ENCODE peak calls at places on chromosome 13, in five cellular contexts. One of them, this sample, is unnamed.

GRCh38 chr13:24851546-24851945 is 87.6 kb downstream of the RNF17 start:
- DNase-seq in BE2C: no peak
- DNase-seq in heart left ventricle: no peak
- DNase-seq in RWPE2: no peak
- DNase-seq in astrocyte of the spinal cord: no peak
- DNase-seq in this sample: no peak

GRCh38 chr13:34265016-34265692 is 447.2 kb downstream of the RFC3 start:
- DNase-seq in BE2C: no peak
- DNase-seq in heart left ventricle: no peak
- DNase-seq in RWPE2: no peak
- DNase-seq in astrocyte of the spinal cord: no peak
- DNase-seq in this sample: no peak

GRCh38 chr13:43848250-43848649 is 31.3 kb downstream of the CCDC122 start:
- DNase-seq in BE2C: no peak
- DNase-seq in heart left ventricle: no peak
- DNase-seq in RWPE2: no peak
- DNase-seq in astrocyte of the spinal cord: peak; percentile 32
- DNase-seq in this sample: peak; percentile 15

GRCh38 chr13:89796196-89796595 is 1551.3 kb upstream of the MIR17HG start:
- DNase-seq in BE2C: no peak
- DNase-seq in heart left ventricle: no peak
- DNase-seq in RWPE2: no peak
- DNase-seq in astrocyte of the spinal cord: no peak
- DNase-seq in this sample: no peak

GRCh38 chr13:49052801-49053200 is 77.1 kb downstream of the FNDC3A start:
- DNase-seq in BE2C: no peak
- DNase-seq in heart left ventricle: no peak
- DNase-seq in RWPE2: no peak
- DNase-seq in astrocyte of the spinal cord: no peak
- DNase-seq in this sample: no peak

GRCh38 chr13:101915333-101915732 is 462.9 kb downstream of the ITGBL1 start:
- DNase-seq in BE2C: no peak
- DNase-seq in heart left ventricle: no peak
- DNase-seq in RWPE2: no peak
- DNase-seq in astrocyte of the spinal cord: no peak
- DNase-seq in this sample: no peak

GRCh38 chr13:102138635-102139225 is 263.1 kb downstream of the FGF14 start:
- DNase-seq in BE2C: no peak
- DNase-seq in heart left ventricle: no peak
- DNase-seq in RWPE2: no peak
- DNase-seq in astrocyte of the spinal cord: no peak
- DNase-seq in this sample: no peak

GRCh38 chr13:93296584-93296983 is 70.0 kb downstream of the GPC6 start:
- DNase-seq in BE2C: no peak
- DNase-seq in heart left ventricle: no peak
- DNase-seq in RWPE2: no peak
- DNase-seq in astrocyte of the spinal cord: no peak
- DNase-seq in this sample: no peak

GRCh38 chr13:44578064-44578394 is 1.9 kb upstream of the TSC22D1 start:
- DNase-seq in BE2C: no peak
- DNase-seq in heart left ventricle: no peak
- DNase-seq in RWPE2: no peak
- DNase-seq in astrocyte of the spinal cord: no peak
- DNase-seq in this sample: no peak

GRCh38 chr13:51673165-51673564 is 88.9 kb downstream of the WDFY2 start:
- DNase-seq in BE2C: no peak
- DNase-seq in heart left ventricle: no peak
- DNase-seq in RWPE2: no peak
- DNase-seq in astrocyte of the spinal cord: no peak
- DNase-seq in this sample: no peak

GRCh38 chr13:21913010-21913409 is 242.1 kb downstream of the FGF9 start:
- DNase-seq in BE2C: no peak
- DNase-seq in heart left ventricle: no peak
- DNase-seq in RWPE2: no peak
- DNase-seq in astrocyte of the spinal cord: no peak
- DNase-seq in this sample: no peak

GRCh38 chr13:25218011-25218410 is 45.9 kb upstream of the AMER2 start:
- DNase-seq in BE2C: no peak
- DNase-seq in heart left ventricle: no peak
- DNase-seq in RWPE2: no peak
- DNase-seq in astrocyte of the spinal cord: no peak
- DNase-seq in this sample: no peak

GRCh38 chr13:108342369-108343289 is 73.1 kb downstream of the TNFSF13B start:
- DNase-seq in BE2C: no peak
- DNase-seq in heart left ventricle: no peak
- DNase-seq in RWPE2: no peak
- DNase-seq in astrocyte of the spinal cord: peak; percentile 55
- DNase-seq in this sample: peak; percentile 22

GRCh38 chr13:113774177-113775107 is 15.4 kb downstream of the TMEM255B start:
- DNase-seq in BE2C: no peak
- DNase-seq in heart left ventricle: no peak
- DNase-seq in RWPE2: no peak
- DNase-seq in astrocyte of the spinal cord: peak; percentile 22
- DNase-seq in this sample: no peak

GRCh38 chr13:82938644-82939043 is 943.6 kb downstream of the SLITRK1 start:
- DNase-seq in BE2C: no peak
- DNase-seq in heart left ventricle: no peak
- DNase-seq in RWPE2: no peak
- DNase-seq in astrocyte of the spinal cord: no peak
- DNase-seq in this sample: no peak

GRCh38 chr13:103537616-103538015 is 471.4 kb upstream of the SLC10A2 start:
- DNase-seq in BE2C: no peak
- DNase-seq in heart left ventricle: no peak
- DNase-seq in RWPE2: no peak
- DNase-seq in astrocyte of the spinal cord: no peak
- DNase-seq in this sample: no peak

GRCh38 chr13:99022953-99023352 is 45.1 kb upstream of the DOCK9 start:
- DNase-seq in BE2C: no peak
- DNase-seq in heart left ventricle: no peak
- DNase-seq in RWPE2: no peak
- DNase-seq in astrocyte of the spinal cord: no peak
- DNase-seq in this sample: no peak

GRCh38 chr13:91639316-91639715 is 240.9 kb downstream of the GPC5 start:
- DNase-seq in BE2C: no peak
- DNase-seq in heart left ventricle: no peak
- DNase-seq in RWPE2: no peak
- DNase-seq in astrocyte of the spinal cord: no peak
- DNase-seq in this sample: no peak

GRCh38 chr13:41700790-41701310 is 243.5 kb downstream of the RGCC start:
- DNase-seq in BE2C: peak; percentile 28
- DNase-seq in heart left ventricle: peak; percentile 28
- DNase-seq in RWPE2: no peak
- DNase-seq in astrocyte of the spinal cord: peak; percentile 81
- DNase-seq in this sample: peak; percentile 28

GRCh38 chr13:74226791-74227475 is 92.7 kb upstream of the KLF12 start:
- DNase-seq in BE2C: no peak
- DNase-seq in heart left ventricle: no peak
- DNase-seq in RWPE2: no peak
- DNase-seq in astrocyte of the spinal cord: no peak
- DNase-seq in this sample: peak; percentile 48

GRCh38 chr13:94711561-94712286 is 621 bp downstream of the SOX21 start:
- DNase-seq in BE2C: peak; percentile 46
- DNase-seq in heart left ventricle: no peak
- DNase-seq in RWPE2: peak; percentile 58
- DNase-seq in astrocyte of the spinal cord: peak; percentile 43
- DNase-seq in this sample: no peak

GRCh38 chr13:97905517-97905916 is 48.0 kb upstream of the IPO5 start:
- DNase-seq in BE2C: no peak
- DNase-seq in heart left ventricle: no peak
- DNase-seq in RWPE2: no peak
- DNase-seq in astrocyte of the spinal cord: no peak
- DNase-seq in this sample: no peak

GRCh38 chr13:59755647-59756290 is 408.0 kb downstream of the DIAPH3 start:
- DNase-seq in BE2C: no peak
- DNase-seq in heart left ventricle: no peak
- DNase-seq in RWPE2: no peak
- DNase-seq in astrocyte of the spinal cord: no peak
- DNase-seq in this sample: no peak

GRCh38 chr13:99031725-99032298 is 53.9 kb upstream of the DOCK9 start:
- DNase-seq in BE2C: no peak
- DNase-seq in heart left ventricle: no peak
- DNase-seq in RWPE2: no peak
- DNase-seq in astrocyte of the spinal cord: no peak
- DNase-seq in this sample: no peak

GRCh38 chr13:60178327-60178726 is 14.6 kb upstream of the DIAPH3 start:
- DNase-seq in BE2C: no peak
- DNase-seq in heart left ventricle: no peak
- DNase-seq in RWPE2: no peak
- DNase-seq in astrocyte of the spinal cord: no peak
- DNase-seq in this sample: no peak

GRCh38 chr13:46605824-46606554 is 53.0 kb downstream of the LRCH1 start:
- DNase-seq in BE2C: no peak
- DNase-seq in heart left ventricle: no peak
- DNase-seq in RWPE2: no peak
- DNase-seq in astrocyte of the spinal cord: no peak
- DNase-seq in this sample: no peak

GRCh38 chr13:34345601-34345939 is 527.6 kb downstream of the RFC3 start:
- DNase-seq in BE2C: no peak
- DNase-seq in heart left ventricle: no peak
- DNase-seq in RWPE2: no peak
- DNase-seq in astrocyte of the spinal cord: no peak
- DNase-seq in this sample: no peak

GRCh38 chr13:79898996-79899395 is 418.0 kb downstream of the NDFIP2 start:
- DNase-seq in BE2C: no peak
- DNase-seq in heart left ventricle: no peak
- DNase-seq in RWPE2: no peak
- DNase-seq in astrocyte of the spinal cord: no peak
- DNase-seq in this sample: no peak

GRCh38 chr13:93861818-93862217 is 617.7 kb downstream of the DCT start:
- DNase-seq in BE2C: peak; percentile 57
- DNase-seq in heart left ventricle: no peak
- DNase-seq in RWPE2: no peak
- DNase-seq in astrocyte of the spinal cord: peak; percentile 59
- DNase-seq in this sample: peak; percentile 93

GRCh38 chr13:107295391-107296157 is 727.6 kb upstream of the ARGLU1 start:
- DNase-seq in BE2C: no peak
- DNase-seq in heart left ventricle: no peak
- DNase-seq in RWPE2: no peak
- DNase-seq in astrocyte of the spinal cord: no peak
- DNase-seq in this sample: no peak

GRCh38 chr13:98792321-98792720 is 39.8 kb upstream of the SLC15A1 start:
- DNase-seq in BE2C: no peak
- DNase-seq in heart left ventricle: no peak
- DNase-seq in RWPE2: no peak
- DNase-seq in astrocyte of the spinal cord: no peak
- DNase-seq in this sample: no peak

GRCh38 chr13:99217461-99218101 is 16.9 kb downstream of the UBAC2 start:
- DNase-seq in BE2C: no peak
- DNase-seq in heart left ventricle: no peak
- DNase-seq in RWPE2: no peak
- DNase-seq in astrocyte of the spinal cord: no peak
- DNase-seq in this sample: no peak

GRCh38 chr13:50672025-50672424 is 171.5 kb downstream of the DLEU7 start:
- DNase-seq in BE2C: no peak
- DNase-seq in heart left ventricle: no peak
- DNase-seq in RWPE2: no peak
- DNase-seq in astrocyte of the spinal cord: no peak
- DNase-seq in this sample: no peak

GRCh38 chr13:43846496-43846895 is 33.0 kb downstream of the CCDC122 start:
- DNase-seq in BE2C: no peak
- DNase-seq in heart left ventricle: no peak
- DNase-seq in RWPE2: no peak
- DNase-seq in astrocyte of the spinal cord: no peak
- DNase-seq in this sample: no peak

GRCh38 chr13:72221276-72221962 is 354.4 kb upstream of the DACH1 start:
- DNase-seq in BE2C: peak; percentile 66
- DNase-seq in heart left ventricle: no peak
- DNase-seq in RWPE2: no peak
- DNase-seq in astrocyte of the spinal cord: no peak
- DNase-seq in this sample: no peak

GRCh38 chr13:29474991-29475390 is 120.5 kb downstream of the SLC7A1 start:
- DNase-seq in BE2C: no peak
- DNase-seq in heart left ventricle: no peak
- DNase-seq in RWPE2: no peak
- DNase-seq in astrocyte of the spinal cord: peak; percentile 86
- DNase-seq in this sample: peak; percentile 94

GRCh38 chr13:107817652-107818287 is 397.6 kb downstream of the LIG4 start:
- DNase-seq in BE2C: no peak
- DNase-seq in heart left ventricle: no peak
- DNase-seq in RWPE2: no peak
- DNase-seq in astrocyte of the spinal cord: no peak
- DNase-seq in this sample: no peak

GRCh38 chr13:68390987-68391386 is 1160.9 kb upstream of the PCDH9 start:
- DNase-seq in BE2C: no peak
- DNase-seq in heart left ventricle: no peak
- DNase-seq in RWPE2: no peak
- DNase-seq in astrocyte of the spinal cord: no peak
- DNase-seq in this sample: no peak
- H3K4me3 ChIP-seq in BE2C: no peak overlapping the region
- H3K4me3 ChIP-seq in heart left ventricle: no peak overlapping the region
- H3K4me3 ChIP-seq in RWPE2: no peak overlapping the region
- H3K4me3 ChIP-seq in astrocyte of the spinal cord: no peak overlapping the region
- H3K4me3 ChIP-seq in this sample: no peak overlapping the region

DNA sequence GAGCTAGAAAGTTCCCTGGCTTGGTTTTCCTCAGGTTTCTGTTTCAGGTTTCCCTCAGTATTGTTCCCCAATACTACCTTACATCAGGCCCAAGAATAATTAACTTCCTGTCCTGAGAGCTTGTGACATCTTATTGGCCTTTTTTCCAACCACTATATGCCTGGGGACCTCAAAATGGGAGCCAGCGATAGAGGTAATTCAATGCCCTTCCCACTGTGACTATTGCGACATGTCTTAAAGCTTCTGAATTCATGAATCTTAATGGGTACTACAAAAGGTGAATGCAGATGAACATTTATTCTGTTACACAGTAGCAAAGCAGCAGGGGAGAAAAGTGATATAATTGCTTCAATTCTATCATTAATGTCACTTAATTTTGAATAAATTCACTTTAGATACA is 4.3 kb downstream of the CRYL1 start:
- DNase-seq in BE2C: no peak
- DNase-seq in heart left ventricle: no peak
- DNase-seq in RWPE2: no peak
- DNase-seq in astrocyte of the spinal cord: no peak
- DNase-seq in this sample: no peak
- H3K4me3 ChIP-seq in BE2C: no peak overlapping the region
- H3K4me3 ChIP-seq in heart left ventricle: no peak overlapping the region
- H3K4me3 ChIP-seq in RWPE2: no peak overlapping the region
- H3K4me3 ChIP-seq in astrocyte of the spinal cord: no peak overlapping the region
- H3K4me3 ChIP-seq in this sample: no peak overlapping the region

DNA sequence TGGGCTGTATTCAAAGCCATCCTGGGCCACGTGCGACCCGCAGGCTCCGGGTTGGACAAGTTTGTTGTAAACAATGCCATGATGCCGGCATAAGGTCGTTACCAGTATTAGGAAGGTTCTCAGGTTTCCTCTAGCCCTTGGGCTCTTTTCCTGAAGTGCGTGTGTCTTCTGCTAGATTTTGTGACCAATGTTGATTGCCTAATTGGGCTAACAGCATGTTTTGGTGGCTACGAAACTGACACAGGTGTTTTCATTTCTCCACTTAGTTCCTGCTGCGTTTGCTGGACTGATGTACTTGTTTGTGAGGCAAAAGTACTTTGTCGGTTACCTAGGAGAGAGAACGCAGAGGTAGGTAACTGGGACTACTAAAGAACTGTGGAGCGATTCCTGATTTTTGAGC is 20.3 kb downstream of the ALOX5AP start:
- DNase-seq in BE2C: no peak
- DNase-seq in heart left ventricle: no peak
- DNase-seq in RWPE2: no peak
- DNase-seq in astrocyte of the spinal cord: no peak
- DNase-seq in this sample: no peak
- H3K4me3 ChIP-seq in BE2C: no peak overlapping the region
- H3K4me3 ChIP-seq in heart left ventricle: no peak overlapping the region
- H3K4me3 ChIP-seq in RWPE2: no peak overlapping the region
- H3K4me3 ChIP-seq in astrocyte of the spinal cord: no peak overlapping the region
- H3K4me3 ChIP-seq in this sample: no peak overlapping the region

GRCh38 chr13:27791146-27791900 is 960 bp upstream of the GSX1 start:
- DNase-seq in BE2C: no peak
- DNase-seq in heart left ventricle: no peak
- DNase-seq in RWPE2: no peak
- DNase-seq in astrocyte of the spinal cord: no peak
- DNase-seq in this sample: no peak
- H3K4me3 ChIP-seq in BE2C: peak overlapping the region; percentile 36
- H3K4me3 ChIP-seq in heart left ventricle: peak overlapping the region; percentile 38
- H3K4me3 ChIP-seq in RWPE2: peak overlapping the region; percentile 10
- H3K4me3 ChIP-seq in astrocyte of the spinal cord: no peak overlapping the region
- H3K4me3 ChIP-seq in this sample: peak overlapping the region; percentile 5